ENCODE peak calls at places on chromosomes 12 and 14, in ten cellular contexts. Q is IMR-90; M is trophoblast cell; B is uterus; C is OCI-LY7; E is CD8-positive, alpha-beta T cell; Y is RWPE2; G is testis; H is endothelial cell of umbilical vein; L is neuronal stem cell. W is an unnamed sample. For H3K36me3 and H3K4me1, the result is how much of the 10 kb centered on the place peaks cover.

GRCh38 chr12:24378548-24379011 is 429.1 kb upstream of the SOX5 start:
- DNase-seq in Q (peak), M (no peak), B (no peak), C (no peak), E (no peak), Y (no peak), G (no peak), H (no peak), L (no peak), W (peak)

GRCh38 chr12:104480826-104481457 is 24.2 kb downstream of the CHST11 start:
- DNase-seq in Q (peak), M (peak), B (no peak), C (no peak), E (no peak), Y (no peak), G (peak), H (peak), L (no peak), W (no peak)

GRCh38 chr14:52551696-52552062 is 626 bp downstream of the TXNDC16 start:
- DNase-seq in Q (peak), M (no peak), B (no peak), C (peak), E (no peak), Y (no peak), G (peak), H (peak), L (peak), W (peak)

GRCh38 chr12:11437966-11438365 is 42.6 kb upstream of the PRB2 start:
- DNase-seq in Q (no peak), M (no peak), B (no peak), C (no peak), E (no peak), Y (no peak), G (no peak), H (no peak), L (no peak), W (no peak)

GRCh38 chr12:45200497-45201043 is 15.3 kb upstream of the ANO6 start:
- DNase-seq in Q (peak), M (no peak), B (no peak), C (no peak), E (no peak), Y (no peak), G (no peak), H (no peak), L (no peak), W (no peak)

GRCh38 chr12:127214196-127214595 is 1052.8 kb upstream of the TMEM132C start:
- DNase-seq in Q (no peak), M (no peak), B (no peak), C (no peak), E (no peak), Y (no peak), G (no peak), H (no peak), L (no peak), W (no peak)

GRCh38 chr12:4037747-4038312 is 164.6 kb upstream of the PARP11 start:
- DNase-seq in Q (peak), M (peak), B (peak), C (no peak), E (no peak), Y (no peak), G (peak), H (peak), L (no peak), W (peak)

GRCh38 chr12:55736780-55737580 is 5.9 kb upstream of the GDF11 start:
- DNase-seq in Q (peak), M (peak), B (no peak), C (peak), E (peak), Y (no peak), G (peak), H (peak), L (no peak), W (peak)

GRCh38 chr14:55832122-55832911 is 252.3 kb downstream of the KTN1 start:
- DNase-seq in Q (peak), M (no peak), B (no peak), C (no peak), E (no peak), Y (no peak), G (no peak), H (no peak), L (no peak), W (peak)

GRCh38 chr12:5587701-5588100 is 155.8 kb downstream of the NTF3 start:
- DNase-seq in Q (no peak), M (no peak), B (no peak), C (no peak), E (no peak), Y (no peak), G (no peak), H (no peak), L (peak), W (no peak)

GRCh38 chr14:36767603-36768281 is 106.1 kb downstream of the PAX9 start:
- DNase-seq in Q (no peak), M (peak), B (no peak), C (no peak), E (no peak), Y (no peak), G (no peak), H (no peak), L (no peak), W (no peak)

GRCh38 chr12:56224954-56225353 is 812 bp downstream of the NABP2 start:
- DNase-seq in Q (no peak), M (no peak), B (no peak), C (no peak), E (no peak), Y (no peak), G (no peak), H (no peak), L (no peak), W (no peak)

GRCh38 chr12:6769003-6769389 is 2.8 kb downstream of the PTMS start:
- DNase-seq in Q (peak), M (no peak), B (peak), C (no peak), E (no peak), Y (no peak), G (peak), H (peak), L (peak), W (peak)

GRCh38 chr12:132386926-132387497 is 57.6 kb upstream of the GALNT9 start:
- DNase-seq in Q (no peak), M (no peak), B (no peak), C (no peak), E (no peak), Y (peak), G (no peak), H (no peak), L (no peak), W (no peak)

GRCh38 chr12:26787125-26787495 is 45.9 kb downstream of the ITPR2 start:
- DNase-seq in Q (peak), M (no peak), B (no peak), C (no peak), E (no peak), Y (no peak), G (no peak), H (peak), L (no peak), W (no peak)

GRCh38 chr14:55881577-55882241 is 236.5 kb upstream of the PELI2 start:
- DNase-seq in Q (peak), M (no peak), B (no peak), C (no peak), E (no peak), Y (no peak), G (no peak), H (no peak), L (no peak), W (no peak)

GRCh38 chr12:110796952-110797351 is 49.8 kb upstream of the CCDC63 start:
- DNase-seq in Q (no peak), M (peak), B (no peak), C (no peak), E (no peak), Y (no peak), G (no peak), H (no peak), L (no peak), W (no peak)

GRCh38 chr12:52147367-52147972 is 44.3 kb downstream of the KRT80 start:
- DNase-seq in Q (peak), M (peak), B (peak), C (no peak), E (no peak), Y (peak), G (peak), H (peak), L (no peak), W (peak)

GRCh38 chr12:47795814-47796411 is 22.9 kb downstream of the SLC48A1 start:
- DNase-seq in Q (no peak), M (no peak), B (no peak), C (no peak), E (no peak), Y (no peak), G (no peak), H (no peak), L (no peak), W (no peak)
- H3K36me3 ChIP-seq in Q (half or more), M (half or more), B (under half), C (half or more), E (half or more), Y (half or more), G (under half), H (under half), L (half or more), W (under half)

DNA sequence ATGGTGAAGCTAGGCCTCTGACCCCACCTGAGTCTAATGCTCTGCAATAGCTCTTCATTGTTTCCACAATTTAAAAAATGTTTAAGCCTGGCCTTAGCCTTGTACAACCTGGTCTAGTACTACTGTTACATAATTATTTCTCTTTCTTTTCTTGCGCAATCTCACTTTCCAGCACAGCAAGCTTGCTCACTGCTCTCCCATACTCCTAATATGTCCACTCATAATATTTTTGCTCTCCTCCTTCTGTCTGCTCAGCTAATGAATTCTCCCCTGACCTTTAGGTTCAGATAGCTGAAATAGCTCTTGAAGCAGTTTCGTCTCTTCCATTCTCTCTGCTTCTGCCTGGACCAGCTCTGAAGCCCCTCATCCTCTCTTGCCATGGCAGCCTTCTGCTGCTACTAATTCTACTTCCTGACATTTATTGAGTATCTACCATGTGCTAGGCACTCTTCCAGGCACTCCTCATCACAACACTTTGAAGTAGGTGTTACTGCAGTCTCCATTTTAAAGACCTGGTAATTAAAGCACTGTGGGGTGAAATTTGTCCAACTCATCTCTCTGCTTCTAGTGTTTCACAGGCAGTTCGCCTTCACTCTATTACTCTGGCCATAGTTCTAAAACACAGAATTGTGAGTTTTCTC is 2.8 kb upstream of the SLC48A1 start:
- DNase-seq in Q (peak), M (no peak), B (no peak), C (no peak), E (no peak), Y (no peak), G (no peak), H (no peak), L (no peak), W (no peak)
- H3K4me1 ChIP-seq in Q (under half), M (under half), B (under half), C (under half), E (under half), Y (under half), G (under half), H (under half), L (under half), W (under half)

DNA sequence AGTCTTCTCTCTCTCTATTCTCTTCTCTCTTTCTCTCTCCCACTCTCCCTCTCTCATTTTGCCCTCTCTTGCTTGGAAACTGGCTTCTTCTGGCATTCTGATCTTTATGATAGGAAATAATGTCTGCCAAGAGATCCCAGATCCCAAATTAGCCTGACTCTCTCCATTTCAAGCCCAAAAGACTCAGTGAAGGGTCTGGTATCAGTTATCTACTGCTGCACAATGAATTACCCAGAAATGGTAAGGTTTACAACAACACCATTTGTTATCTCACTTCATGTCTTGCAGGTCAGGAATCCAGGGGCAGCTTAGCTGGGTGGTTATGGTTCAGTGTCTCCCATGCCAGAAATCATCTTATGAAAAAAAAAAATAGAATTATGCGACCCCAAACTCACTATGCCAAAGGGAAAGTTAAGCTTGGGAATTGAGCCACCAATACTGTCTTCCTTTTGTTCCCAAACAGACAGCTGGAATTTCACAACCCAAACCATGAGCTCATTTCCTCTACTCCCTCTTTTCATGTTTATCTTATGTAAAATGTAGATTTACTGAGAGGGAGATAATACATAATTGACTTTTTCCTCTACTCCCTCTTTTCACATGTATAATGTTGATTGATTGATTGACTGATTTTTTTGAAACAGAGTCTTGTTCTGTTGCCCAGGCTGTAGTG is 67.8 kb upstream of the FICD start:
- DNase-seq in Q (peak), M (no peak), B (no peak), C (no peak), E (no peak), Y (no peak), G (no peak), H (no peak), L (no peak), W (no peak)
- H3K36me3 ChIP-seq in Q (under half), M (under half), B (under half), C (under half), E (under half), Y (under half), G (under half), H (under half), L (under half), W (under half)

GRCh38 chr14:98195256-98195655 is 1076.7 kb downstream of the BCL11B start:
- DNase-seq in Q (no peak), M (no peak), B (no peak), C (no peak), E (no peak), Y (no peak), G (no peak), H (no peak), L (no peak), W (no peak)
- H3K4me1 ChIP-seq in Q (under half), M (under half), B (under half), C (under half), E (half or more), Y (under half), G (under half), H (under half), L (under half), W (under half)

GRCh38 chr12:64413884-64414283 is 9.7 kb downstream of the XPOT start:
- DNase-seq in Q (no peak), M (no peak), B (no peak), C (no peak), E (no peak), Y (no peak), G (no peak), H (no peak), L (no peak), W (no peak)
- H3K36me3 ChIP-seq in Q (half or more), M (under half), B (under half), C (half or more), E (under half), Y (half or more), G (under half), H (under half), L (half or more), W (under half)

GRCh38 chr12:122006186-122006926 is 15.3 kb upstream of the BCL7A start:
- DNase-seq in Q (no peak), M (no peak), B (no peak), C (peak), E (no peak), Y (no peak), G (no peak), H (no peak), L (no peak), W (no peak)

GRCh38 chr12:122001379-122002209 is 20.1 kb upstream of the BCL7A start:
- DNase-seq in Q (no peak), M (no peak), B (no peak), C (no peak), E (no peak), Y (peak), G (no peak), H (no peak), L (peak), W (no peak)

GRCh38 chr12:122005252-122005651 is 16.4 kb upstream of the BCL7A start:
- DNase-seq in Q (no peak), M (no peak), B (no peak), C (peak), E (no peak), Y (no peak), G (no peak), H (no peak), L (no peak), W (no peak)

GRCh38 chr12:122003646-122004611 is 17.8 kb upstream of the BCL7A start:
- DNase-seq in Q (no peak), M (no peak), B (no peak), C (peak), E (no peak), Y (no peak), G (no peak), H (no peak), L (no peak), W (no peak)

DNA sequence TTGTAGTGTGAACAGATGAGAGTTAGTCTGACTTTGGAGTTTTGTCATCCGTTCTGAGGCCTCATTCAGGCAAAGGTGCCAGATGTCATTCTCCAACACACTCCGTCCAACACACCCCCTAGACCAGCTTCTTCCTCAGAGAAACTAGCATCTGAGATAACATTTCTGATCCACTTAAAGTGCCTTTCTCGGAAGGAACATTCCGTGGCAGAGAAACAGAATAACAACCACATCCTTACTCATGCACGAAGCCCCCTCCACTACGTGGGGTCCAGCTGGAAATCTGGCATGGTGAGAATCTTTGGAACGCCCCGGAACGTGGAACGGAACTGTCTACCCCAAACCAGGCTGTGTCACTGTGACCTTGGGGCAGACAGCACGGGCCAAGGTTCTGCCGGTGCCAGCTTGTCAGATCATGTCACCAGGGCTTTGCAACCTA is 17.0 kb upstream of the BCL7A start:
- DNase-seq in Q (peak), M (no peak), B (no peak), C (no peak), E (no peak), Y (no peak), G (no peak), H (no peak), L (no peak), W (no peak)
- H3K4me1 ChIP-seq in Q (under half), M (under half), B (under half), C (half or more), E (under half), Y (under half), G (under half), H (under half), L (under half), W (under half)

GRCh38 chr12:131011165-131012079 is 57.7 kb downstream of the ADGRD1 start:
- DNase-seq in Q (no peak), M (no peak), B (peak), C (no peak), E (no peak), Y (peak), G (no peak), H (no peak), L (no peak), W (no peak)

GRCh38 chr12:131007794-131008460 is 54.2 kb downstream of the ADGRD1 start:
- DNase-seq in Q (no peak), M (no peak), B (no peak), C (no peak), E (no peak), Y (no peak), G (no peak), H (no peak), L (no peak), W (no peak)

GRCh38 chr12:131010376-131011131 is 56.8 kb downstream of the ADGRD1 start:
- DNase-seq in Q (no peak), M (no peak), B (no peak), C (no peak), E (no peak), Y (peak), G (no peak), H (no peak), L (no peak), W (no peak)

GRCh38 chr12:131008461-131009270 is 55.0 kb downstream of the ADGRD1 start:
- DNase-seq in Q (no peak), M (no peak), B (no peak), C (no peak), E (no peak), Y (peak), G (no peak), H (no peak), L (no peak), W (no peak)

DNA sequence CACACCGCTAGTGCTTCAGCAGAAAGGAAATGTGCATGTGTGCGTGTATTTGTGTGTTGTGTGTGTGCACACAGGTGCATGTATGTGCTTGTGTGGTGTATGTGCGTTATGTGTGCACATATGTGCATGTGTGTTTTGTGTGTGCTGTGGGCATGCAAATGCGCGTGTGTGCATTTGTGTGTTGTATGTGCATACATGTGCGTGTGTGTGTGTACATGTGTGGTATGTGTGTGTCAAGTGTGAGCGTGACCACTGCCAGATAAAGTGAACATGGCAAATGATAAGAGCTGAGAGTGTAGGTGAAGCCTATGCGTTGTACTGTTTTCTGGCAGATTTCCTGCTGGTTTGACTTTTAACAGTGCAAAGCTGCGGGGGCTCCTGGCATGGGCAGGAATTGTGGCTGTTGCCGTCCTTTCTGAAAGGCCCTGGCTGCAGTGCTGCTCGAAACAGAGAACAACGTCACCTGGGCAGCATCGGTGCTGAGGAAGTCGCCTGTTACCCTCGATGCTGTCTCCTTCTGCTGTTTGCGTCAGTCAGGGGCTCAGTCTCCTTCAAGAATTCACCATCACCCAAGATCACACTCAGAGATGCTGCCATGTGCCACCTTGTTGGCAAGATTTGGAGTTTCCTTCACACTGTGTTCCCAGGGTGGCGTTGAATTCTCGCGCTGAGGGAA is 56.0 kb downstream of the ADGRD1 start:
- DNase-seq in Q (no peak), M (no peak), B (no peak), C (no peak), E (no peak), Y (peak), G (no peak), H (no peak), L (no peak), W (no peak)
- H3K36me3 ChIP-seq in Q (under half), M (under half), B (under half), C (under half), E (under half), Y (under half), G (under half), H (under half), L (under half), W (under half)

GRCh38 chr12:47903927-47904646 is 707 bp downstream of the VDR start:
- DNase-seq in Q (peak), M (peak), B (peak), C (no peak), E (peak), Y (peak), G (peak), H (peak), L (no peak), W (peak)

GRCh38 chr12:47904647-47905312 is at the start of gene VDR:
- DNase-seq in Q (peak), M (peak), B (peak), C (peak), E (peak), Y (peak), G (peak), H (peak), L (peak), W (peak)

GRCh38 chr12:47907851-47908454 is 3.2 kb upstream of the VDR start:
- DNase-seq in Q (no peak), M (no peak), B (no peak), C (no peak), E (no peak), Y (no peak), G (no peak), H (no peak), L (no peak), W (no peak)

GRCh38 chr12:47903151-47903611 is 1.6 kb downstream of the VDR start:
- DNase-seq in Q (peak), M (no peak), B (no peak), C (no peak), E (no peak), Y (no peak), G (no peak), H (no peak), L (no peak), W (peak)

GRCh38 chr12:47905313-47905730 is 528 bp upstream of the VDR start:
- DNase-seq in Q (no peak), M (no peak), B (no peak), C (no peak), E (no peak), Y (peak), G (peak), H (no peak), L (no peak), W (peak)
- H3K4me1 ChIP-seq in Q (under half), M (under half), B (under half), C (under half), E (under half), Y (under half), G (under half), H (under half), L (under half), W (under half)